ENCODE peak calls at places on chromosomes 3 and 15, in six cellular contexts. H, U, I, Y, M and W are unnamed samples.

GRCh38 chr3:132352556-132353143 is 35.4 kb downstream of the ACP3 start:
- DNase-seq in H (peak; percentile 49), U (peak; percentile 9), I (peak; percentile 76), Y (peak; percentile 71), M (peak; percentile 65), W (peak; percentile 70)

GRCh38 chr3:38454179-38454883 is 641 bp downstream of the ACVR2B start:
- DNase-seq in H (peak; percentile 41), U (no peak), I (peak; percentile 35), Y (peak; percentile 32), M (no peak), W (peak; percentile 41)

GRCh38 chr3:113948015-113948917 is 453 bp downstream of the ZDHHC23 start:
- DNase-seq in H (peak; percentile 28), U (no peak), I (peak; percentile 76), Y (peak; percentile 77), M (no peak), W (peak; percentile 31)

GRCh38 chr3:57029924-57030323 is 30.5 kb upstream of the SPATA12 start:
- DNase-seq in H (no peak), U (no peak), I (no peak), Y (peak; percentile 80), M (no peak), W (no peak)

GRCh38 chr3:11059090-11059798 is 66.7 kb downstream of the SLC6A1 start:
- DNase-seq in H (no peak), U (no peak), I (peak; percentile 80), Y (peak; percentile 30), M (peak; percentile 42), W (peak; percentile 42)

GRCh38 chr3:148816971-148817519 is 10.6 kb upstream of the CPB1 start:
- DNase-seq in H (no peak), U (no peak), I (no peak), Y (no peak), M (no peak), W (no peak)

GRCh38 chr3:46505953-46506352 is 8.2 kb downstream of the RTP3 start:
- DNase-seq in H (no peak), U (no peak), I (no peak), Y (no peak), M (no peak), W (no peak)

GRCh38 chr15:93333826-93334225 is 244.8 kb upstream of the RGMA start:
- DNase-seq in H (no peak), U (no peak), I (peak; percentile 73), Y (no peak), M (no peak), W (no peak)

GRCh38 chr3:182954553-182954952 is 25.8 kb downstream of the DCUN1D1 start:
- DNase-seq in H (no peak), U (no peak), I (no peak), Y (no peak), M (no peak), W (no peak)

GRCh38 chr15:58058068-58058467 is 7.4 kb downstream of the ALDH1A2 start:
- DNase-seq in H (no peak), U (no peak), I (no peak), Y (no peak), M (no peak), W (no peak)

GRCh38 chr3:173217127-173217526 is 76.1 kb upstream of the SPATA16 start:
- DNase-seq in H (no peak), U (no peak), I (peak; percentile 4), Y (no peak), M (peak; percentile 0), W (no peak)

GRCh38 chr3:24741506-24741905 is 246.9 kb upstream of the THRB start:
- DNase-seq in H (no peak), U (no peak), I (peak; percentile 57), Y (no peak), M (no peak), W (no peak)

GRCh38 chr15:62600376-62600775 is 435.3 kb upstream of the C2CD4B start:
- DNase-seq in H (no peak), U (no peak), I (peak; percentile 22), Y (no peak), M (no peak), W (no peak)

GRCh38 chr3:62132027-62132590 is 241.2 kb downstream of the FEZF2 start:
- DNase-seq in H (no peak), U (no peak), I (no peak), Y (no peak), M (no peak), W (no peak)

GRCh38 chr15:36798789-36799188 is 219.4 kb downstream of the CDIN1 start:
- DNase-seq in H (no peak), U (no peak), I (no peak), Y (no peak), M (no peak), W (no peak)

GRCh38 chr3:38112378-38112761 is 24.6 kb downstream of the ACAA1 start:
- DNase-seq in H (no peak), U (no peak), I (no peak), Y (no peak), M (no peak), W (no peak)

GRCh38 chr3:157443873-157444770 is 7.5 kb downstream of the PTX3 start:
- DNase-seq in H (no peak), U (no peak), I (no peak), Y (no peak), M (no peak), W (no peak)

GRCh38 chr3:88480822-88481221 is 331.1 kb downstream of the C3orf38 start:
- DNase-seq in H (no peak), U (no peak), I (no peak), Y (no peak), M (no peak), W (no peak)

GRCh38 chr3:190382082-190382481 is 5.9 kb upstream of the CLDN16 start:
- DNase-seq in H (no peak), U (no peak), I (no peak), Y (no peak), M (no peak), W (no peak)

GRCh38 chr3:53994986-53995385 is 103.3 kb upstream of the SELENOK start:
- DNase-seq in H (no peak), U (no peak), I (no peak), Y (no peak), M (no peak), W (no peak)

GRCh38 chr3:47143068-47143467 is 20.8 kb downstream of the SETD2 start:
- DNase-seq in H (no peak), U (no peak), I (no peak), Y (no peak), M (no peak), W (no peak)

GRCh38 chr3:99645277-99646106 is 7.1 kb downstream of the COL8A1 start:
- DNase-seq in H (no peak), U (no peak), I (peak; percentile 68), Y (peak; percentile 0), M (no peak), W (no peak)

GRCh38 chr3:57918123-57918837 is 89.9 kb upstream of the FLNB start:
- DNase-seq in H (no peak), U (no peak), I (no peak), Y (no peak), M (peak; percentile 61), W (no peak)

GRCh38 chr15:66424963-66425612 is 38.4 kb downstream of the MAP2K1 start:
- DNase-seq in H (no peak), U (no peak), I (no peak), Y (no peak), M (no peak), W (no peak)

GRCh38 chr3:71641669-71642068 is 58.1 kb upstream of the FOXP1 start:
- DNase-seq in H (no peak), U (no peak), I (peak; percentile 34), Y (no peak), M (no peak), W (no peak)